ENCODE peak calls at places on chromosomes 1 and 21, in eight cellular contexts. C is non-pigmented ciliary epithelial cell; G is glomerular endothelial cell; D is SW480; S is endothelial cell of umbilical vein; Y is fibroblast of lung; Q is CD8-positive, alpha-beta memory T cell; X is lung microvascular endothelial cell. B is an unnamed sample.
A peak's percentile ranks its signal among the peaks of the same experiment; 100 is the strongest.

GRCh38 chr1:34985063-34985770 is at the start of gene TMEM35B:
- DNase-seq in C (no peak), G (no peak), D (peak; percentile 14), S (peak; percentile 70), Y (peak; percentile 47), Q (peak; percentile 81), X (peak; percentile 69), B (peak; percentile 50)

GRCh38 chr21:32538147-32538792 is 47.1 kb downstream of the TCP10L start:
- DNase-seq in C (no peak), G (no peak), D (no peak), S (no peak), Y (no peak), Q (peak; percentile 50), X (no peak), B (no peak)

GRCh38 chr1:230282157-230282556 is 144.0 kb downstream of the PGBD5 start:
- DNase-seq in C (no peak), G (no peak), D (no peak), S (peak; percentile 75), Y (no peak), Q (no peak), X (peak; percentile 77), B (no peak)

GRCh38 chr1:102105931-102106550 is 109.3 kb upstream of the OLFM3 start:
- DNase-seq in C (no peak), G (no peak), D (no peak), S (no peak), Y (no peak), Q (no peak), X (no peak), B (no peak)

GRCh38 chr1:48960304-48960703 is 183.6 kb upstream of the BEND5 start:
- DNase-seq in C (no peak), G (no peak), D (no peak), S (no peak), Y (no peak), Q (no peak), X (no peak), B (no peak)

GRCh38 chr1:156813298-156813697 is 3.4 kb downstream of the SH2D2A start:
- DNase-seq in C (no peak), G (no peak), D (no peak), S (no peak), Y (no peak), Q (no peak), X (no peak), B (no peak)

GRCh38 chr1:32984829-32985310 is 20.3 kb upstream of the RNF19B start:
- DNase-seq in C (no peak), G (no peak), D (no peak), S (no peak), Y (no peak), Q (no peak), X (no peak), B (no peak)

GRCh38 chr1:39952359-39953110 is 2.4 kb upstream of the MFSD2A start:
- DNase-seq in C (no peak), G (no peak), D (peak; percentile 46), S (no peak), Y (no peak), Q (no peak), X (no peak), B (no peak)

GRCh38 chr1:39396671-39397070 is 94.8 kb upstream of the BMP8A start:
- DNase-seq in C (no peak), G (no peak), D (no peak), S (no peak), Y (no peak), Q (no peak), X (no peak), B (no peak)

B was measured in NCI-H226.